ENCODE peak calls at places on chromosomes 16 and 17, in nine cellular contexts. One of them, this sample, is unnamed.

GRCh38 chr17:18033442-18034099 is 5.4 kb downstream of the ATPAF2 start:
- DNase-seq in cardiac fibroblast: peak; percentile 93
- DNase-seq in activated T-helper 1 cell treated with anti-CD3 and anti-CD28 coated beads, Interleukin-12 subunit alpha, Interleukin-12 subunit beta, Interleukin-2, Interleukin-4 antibody, amounts not matched to agents 30 ng/mL and 10 ng/mL and 1 ng/mL, durations not matched to agents 14 hours and 24 hours and 36 hours: peak; percentile 57
- DNase-seq in GM18507: no peak
- DNase-seq in substantia nigra: peak; percentile 14
- DNase-seq in AG10803: peak; percentile 87
- DNase-seq in naive thymus-derived CD8-positive, alpha-beta T cell: peak; percentile 28
- DNase-seq in DMS79: peak; percentile 21
- DNase-seq in HuH-7: peak; percentile 76
- DNase-seq in this sample: peak; percentile 80

GRCh38 chr17:47959825-47960655 is 2.4 kb upstream of the PRR15L start:
- DNase-seq in cardiac fibroblast: no peak
- DNase-seq in naive thymus-derived CD8-positive, alpha-beta T cell: no peak
- DNase-seq in AG10803: no peak
- DNase-seq in activated T-helper 1 cell treated with anti-CD3 and anti-CD28 coated beads, Interleukin-12 subunit alpha, Interleukin-12 subunit beta, Interleukin-2, Interleukin-4 antibody, amounts not matched to agents 30 ng/mL and 10 ng/mL and 1 ng/mL, durations not matched to agents 14 hours and 24 hours and 36 hours: no peak
- DNase-seq in substantia nigra: no peak
- DNase-seq in DMS79: peak; percentile 53
- DNase-seq in GM18507: no peak
- DNase-seq in HuH-7: no peak
- DNase-seq in this sample: no peak

GRCh38 chr17:27471321-27472269 is 15.3 kb downstream of the KSR1 start:
- DNase-seq in DMS79: no peak
- DNase-seq in cardiac fibroblast: peak; percentile 39
- DNase-seq in activated T-helper 1 cell treated with anti-CD3 and anti-CD28 coated beads, Interleukin-12 subunit alpha, Interleukin-12 subunit beta, Interleukin-2, Interleukin-4 antibody, amounts not matched to agents 30 ng/mL and 10 ng/mL and 1 ng/mL, durations not matched to agents 14 hours and 24 hours and 36 hours: peak; percentile 84
- DNase-seq in naive thymus-derived CD8-positive, alpha-beta T cell: no peak
- DNase-seq in GM18507: no peak
- DNase-seq in substantia nigra: no peak
- DNase-seq in HuH-7: no peak
- DNase-seq in AG10803: no peak
- DNase-seq in this sample: no peak

GRCh38 chr17:59607817-59608403 is 11.8 kb upstream of the CLTC start:
- DNase-seq in substantia nigra: no peak
- DNase-seq in cardiac fibroblast: peak; percentile 35
- DNase-seq in GM18507: no peak
- DNase-seq in naive thymus-derived CD8-positive, alpha-beta T cell: no peak
- DNase-seq in HuH-7: peak; percentile 8
- DNase-seq in DMS79: no peak
- DNase-seq in AG10803: no peak
- DNase-seq in activated T-helper 1 cell treated with anti-CD3 and anti-CD28 coated beads, Interleukin-12 subunit alpha, Interleukin-12 subunit beta, Interleukin-2, Interleukin-4 antibody, amounts not matched to agents 30 ng/mL and 10 ng/mL and 1 ng/mL, durations not matched to agents 14 hours and 24 hours and 36 hours: no peak
- DNase-seq in this sample: no peak

GRCh38 chr16:67636713-67637112 is 8.2 kb upstream of the CARMIL2 start:
- DNase-seq in substantia nigra: no peak
- DNase-seq in GM18507: no peak
- DNase-seq in activated T-helper 1 cell treated with anti-CD3 and anti-CD28 coated beads, Interleukin-12 subunit alpha, Interleukin-12 subunit beta, Interleukin-2, Interleukin-4 antibody, amounts not matched to agents 30 ng/mL and 10 ng/mL and 1 ng/mL, durations not matched to agents 14 hours and 24 hours and 36 hours: no peak
- DNase-seq in naive thymus-derived CD8-positive, alpha-beta T cell: no peak
- DNase-seq in cardiac fibroblast: no peak
- DNase-seq in DMS79: no peak
- DNase-seq in HuH-7: no peak
- DNase-seq in AG10803: no peak
- DNase-seq in this sample: no peak

GRCh38 chr16:83138976-83139690 is 512.4 kb downstream of the CDH13 start:
- DNase-seq in GM18507: no peak
- DNase-seq in activated T-helper 1 cell treated with anti-CD3 and anti-CD28 coated beads, Interleukin-12 subunit alpha, Interleukin-12 subunit beta, Interleukin-2, Interleukin-4 antibody, amounts not matched to agents 30 ng/mL and 10 ng/mL and 1 ng/mL, durations not matched to agents 14 hours and 24 hours and 36 hours: no peak
- DNase-seq in HuH-7: no peak
- DNase-seq in substantia nigra: no peak
- DNase-seq in DMS79: no peak
- DNase-seq in AG10803: peak; percentile 50
- DNase-seq in naive thymus-derived CD8-positive, alpha-beta T cell: no peak
- DNase-seq in cardiac fibroblast: no peak
- DNase-seq in this sample: no peak

GRCh38 chr17:4617590-4618356 is 23.7 kb downstream of the ALOX15 start:
- DNase-seq in naive thymus-derived CD8-positive, alpha-beta T cell: no peak
- DNase-seq in HuH-7: no peak
- DNase-seq in substantia nigra: no peak
- DNase-seq in cardiac fibroblast: no peak
- DNase-seq in activated T-helper 1 cell treated with anti-CD3 and anti-CD28 coated beads, Interleukin-12 subunit alpha, Interleukin-12 subunit beta, Interleukin-2, Interleukin-4 antibody, amounts not matched to agents 30 ng/mL and 10 ng/mL and 1 ng/mL, durations not matched to agents 14 hours and 24 hours and 36 hours: no peak
- DNase-seq in AG10803: no peak
- DNase-seq in DMS79: no peak
- DNase-seq in GM18507: no peak
- DNase-seq in this sample: no peak

GRCh38 chr17:78600181-78600651 is 23.0 kb upstream of the DNAH17 start:
- DNase-seq in DMS79: no peak
- DNase-seq in cardiac fibroblast: peak; percentile 61
- DNase-seq in AG10803: peak; percentile 37
- DNase-seq in substantia nigra: no peak
- DNase-seq in naive thymus-derived CD8-positive, alpha-beta T cell: no peak
- DNase-seq in activated T-helper 1 cell treated with anti-CD3 and anti-CD28 coated beads, Interleukin-12 subunit alpha, Interleukin-12 subunit beta, Interleukin-2, Interleukin-4 antibody, amounts not matched to agents 30 ng/mL and 10 ng/mL and 1 ng/mL, durations not matched to agents 14 hours and 24 hours and 36 hours: no peak
- DNase-seq in HuH-7: no peak
- DNase-seq in GM18507: no peak
- DNase-seq in this sample: no peak

GRCh38 chr17:4796550-4796915 is 569 bp downstream of the PSMB6 start:
- DNase-seq in DMS79: no peak
- DNase-seq in GM18507: no peak
- DNase-seq in activated T-helper 1 cell treated with anti-CD3 and anti-CD28 coated beads, Interleukin-12 subunit alpha, Interleukin-12 subunit beta, Interleukin-2, Interleukin-4 antibody, amounts not matched to agents 30 ng/mL and 10 ng/mL and 1 ng/mL, durations not matched to agents 14 hours and 24 hours and 36 hours: no peak
- DNase-seq in HuH-7: no peak
- DNase-seq in substantia nigra: no peak
- DNase-seq in cardiac fibroblast: peak; percentile 55
- DNase-seq in AG10803: peak; percentile 34
- DNase-seq in naive thymus-derived CD8-positive, alpha-beta T cell: no peak
- DNase-seq in this sample: no peak

GRCh38 chr17:62892069-62892675 is 73.9 kb upstream of the TANC2 start:
- DNase-seq in naive thymus-derived CD8-positive, alpha-beta T cell: no peak
- DNase-seq in cardiac fibroblast: peak; percentile 17
- DNase-seq in DMS79: no peak
- DNase-seq in substantia nigra: no peak
- DNase-seq in AG10803: no peak
- DNase-seq in activated T-helper 1 cell treated with anti-CD3 and anti-CD28 coated beads, Interleukin-12 subunit alpha, Interleukin-12 subunit beta, Interleukin-2, Interleukin-4 antibody, amounts not matched to agents 30 ng/mL and 10 ng/mL and 1 ng/mL, durations not matched to agents 14 hours and 24 hours and 36 hours: no peak
- DNase-seq in HuH-7: no peak
- DNase-seq in GM18507: no peak
- DNase-seq in this sample: no peak

GRCh38 chr17:29714146-29714545 is 91.4 kb upstream of the CORO6 start:
- DNase-seq in activated T-helper 1 cell treated with anti-CD3 and anti-CD28 coated beads, Interleukin-12 subunit alpha, Interleukin-12 subunit beta, Interleukin-2, Interleukin-4 antibody, amounts not matched to agents 30 ng/mL and 10 ng/mL and 1 ng/mL, durations not matched to agents 14 hours and 24 hours and 36 hours: no peak
- DNase-seq in AG10803: no peak
- DNase-seq in GM18507: no peak
- DNase-seq in DMS79: no peak
- DNase-seq in HuH-7: no peak
- DNase-seq in naive thymus-derived CD8-positive, alpha-beta T cell: no peak
- DNase-seq in cardiac fibroblast: no peak
- DNase-seq in substantia nigra: no peak
- DNase-seq in this sample: no peak

GRCh38 chr17:77371117-77371887 is 230.5 kb downstream of the SEC14L1 start:
- DNase-seq in HuH-7: no peak
- DNase-seq in cardiac fibroblast: no peak
- DNase-seq in AG10803: peak; percentile 87
- DNase-seq in naive thymus-derived CD8-positive, alpha-beta T cell: no peak
- DNase-seq in activated T-helper 1 cell treated with anti-CD3 and anti-CD28 coated beads, Interleukin-12 subunit alpha, Interleukin-12 subunit beta, Interleukin-2, Interleukin-4 antibody, amounts not matched to agents 30 ng/mL and 10 ng/mL and 1 ng/mL, durations not matched to agents 14 hours and 24 hours and 36 hours: no peak
- DNase-seq in DMS79: no peak
- DNase-seq in GM18507: no peak
- DNase-seq in substantia nigra: no peak
- DNase-seq in this sample: no peak

GRCh38 chr16:67445126-67445426 is 14.2 kb downstream of the HSD11B2 start:
- DNase-seq in activated T-helper 1 cell treated with anti-CD3 and anti-CD28 coated beads, Interleukin-12 subunit alpha, Interleukin-12 subunit beta, Interleukin-2, Interleukin-4 antibody, amounts not matched to agents 30 ng/mL and 10 ng/mL and 1 ng/mL, durations not matched to agents 14 hours and 24 hours and 36 hours: no peak
- DNase-seq in naive thymus-derived CD8-positive, alpha-beta T cell: no peak
- DNase-seq in substantia nigra: no peak
- DNase-seq in GM18507: no peak
- DNase-seq in cardiac fibroblast: no peak
- DNase-seq in DMS79: no peak
- DNase-seq in AG10803: no peak
- DNase-seq in HuH-7: no peak
- DNase-seq in this sample: no peak

GRCh38 chr16:55832788-55833583 is at the start of gene CES1:
- DNase-seq in substantia nigra: no peak
- DNase-seq in naive thymus-derived CD8-positive, alpha-beta T cell: no peak
- DNase-seq in HuH-7: peak; percentile 56
- DNase-seq in AG10803: no peak
- DNase-seq in cardiac fibroblast: no peak
- DNase-seq in DMS79: no peak
- DNase-seq in activated T-helper 1 cell treated with anti-CD3 and anti-CD28 coated beads, Interleukin-12 subunit alpha, Interleukin-12 subunit beta, Interleukin-2, Interleukin-4 antibody, amounts not matched to agents 30 ng/mL and 10 ng/mL and 1 ng/mL, durations not matched to agents 14 hours and 24 hours and 36 hours: no peak
- DNase-seq in GM18507: no peak
- DNase-seq in this sample: peak; percentile 92

GRCh38 chr17:13600475-13601316 is 1.0 kb downstream of the HS3ST3A1 start:
- DNase-seq in substantia nigra: no peak
- DNase-seq in naive thymus-derived CD8-positive, alpha-beta T cell: no peak
- DNase-seq in HuH-7: peak; percentile 28
- DNase-seq in cardiac fibroblast: no peak
- DNase-seq in DMS79: no peak
- DNase-seq in GM18507: no peak
- DNase-seq in AG10803: peak; percentile 50
- DNase-seq in activated T-helper 1 cell treated with anti-CD3 and anti-CD28 coated beads, Interleukin-12 subunit alpha, Interleukin-12 subunit beta, Interleukin-2, Interleukin-4 antibody, amounts not matched to agents 30 ng/mL and 10 ng/mL and 1 ng/mL, durations not matched to agents 14 hours and 24 hours and 36 hours: no peak
- DNase-seq in this sample: no peak

GRCh38 chr17:10768766-10769383 is 35.0 kb downstream of the TMEM238L start:
- DNase-seq in GM18507: no peak
- DNase-seq in activated T-helper 1 cell treated with anti-CD3 and anti-CD28 coated beads, Interleukin-12 subunit alpha, Interleukin-12 subunit beta, Interleukin-2, Interleukin-4 antibody, amounts not matched to agents 30 ng/mL and 10 ng/mL and 1 ng/mL, durations not matched to agents 14 hours and 24 hours and 36 hours: no peak
- DNase-seq in HuH-7: no peak
- DNase-seq in AG10803: peak; percentile 3
- DNase-seq in DMS79: no peak
- DNase-seq in substantia nigra: peak; percentile 13
- DNase-seq in naive thymus-derived CD8-positive, alpha-beta T cell: no peak
- DNase-seq in cardiac fibroblast: no peak
- DNase-seq in this sample: peak; percentile 65

GRCh38 chr17:21019976-21020575 is 22.7 kb downstream of the USP22 start:
- DNase-seq in naive thymus-derived CD8-positive, alpha-beta T cell: no peak
- DNase-seq in AG10803: peak; percentile 41
- DNase-seq in substantia nigra: peak; percentile 43
- DNase-seq in HuH-7: no peak
- DNase-seq in activated T-helper 1 cell treated with anti-CD3 and anti-CD28 coated beads, Interleukin-12 subunit alpha, Interleukin-12 subunit beta, Interleukin-2, Interleukin-4 antibody, amounts not matched to agents 30 ng/mL and 10 ng/mL and 1 ng/mL, durations not matched to agents 14 hours and 24 hours and 36 hours: no peak
- DNase-seq in DMS79: no peak
- DNase-seq in GM18507: no peak
- DNase-seq in cardiac fibroblast: peak; percentile 59
- DNase-seq in this sample: no peak

GRCh38 chr17:4480929-4481898 is 17.5 kb upstream of the SPNS2 start:
- DNase-seq in substantia nigra: no peak
- DNase-seq in HuH-7: no peak
- DNase-seq in DMS79: no peak
- DNase-seq in GM18507: peak; percentile 54
- DNase-seq in activated T-helper 1 cell treated with anti-CD3 and anti-CD28 coated beads, Interleukin-12 subunit alpha, Interleukin-12 subunit beta, Interleukin-2, Interleukin-4 antibody, amounts not matched to agents 30 ng/mL and 10 ng/mL and 1 ng/mL, durations not matched to agents 14 hours and 24 hours and 36 hours: peak; percentile 43
- DNase-seq in AG10803: no peak
- DNase-seq in naive thymus-derived CD8-positive, alpha-beta T cell: no peak
- DNase-seq in cardiac fibroblast: no peak
- DNase-seq in this sample: no peak

GRCh38 chr17:72165202-72165972 is 44.6 kb downstream of the SOX9 start:
- DNase-seq in naive thymus-derived CD8-positive, alpha-beta T cell: no peak
- DNase-seq in cardiac fibroblast: no peak
- DNase-seq in DMS79: no peak
- DNase-seq in GM18507: no peak
- DNase-seq in substantia nigra: no peak
- DNase-seq in HuH-7: no peak
- DNase-seq in activated T-helper 1 cell treated with anti-CD3 and anti-CD28 coated beads, Interleukin-12 subunit alpha, Interleukin-12 subunit beta, Interleukin-2, Interleukin-4 antibody, amounts not matched to agents 30 ng/mL and 10 ng/mL and 1 ng/mL, durations not matched to agents 14 hours and 24 hours and 36 hours: no peak
- DNase-seq in AG10803: no peak
- DNase-seq in this sample: no peak

GRCh38 chr16:35734728-35735402 is 2275.5 kb downstream of the TP53TG3F start:
- DNase-seq in substantia nigra: no peak
- DNase-seq in activated T-helper 1 cell treated with anti-CD3 and anti-CD28 coated beads, Interleukin-12 subunit alpha, Interleukin-12 subunit beta, Interleukin-2, Interleukin-4 antibody, amounts not matched to agents 30 ng/mL and 10 ng/mL and 1 ng/mL, durations not matched to agents 14 hours and 24 hours and 36 hours: no peak
- DNase-seq in DMS79: no peak
- DNase-seq in GM18507: no peak
- DNase-seq in cardiac fibroblast: no peak
- DNase-seq in AG10803: no peak
- DNase-seq in HuH-7: no peak
- DNase-seq in naive thymus-derived CD8-positive, alpha-beta T cell: no peak
- DNase-seq in this sample: no peak

GRCh38 chr17:19369107-19369778 is 6.7 kb upstream of the B9D1 start:
- DNase-seq in GM18507: no peak
- DNase-seq in HuH-7: no peak
- DNase-seq in AG10803: no peak
- DNase-seq in naive thymus-derived CD8-positive, alpha-beta T cell: no peak
- DNase-seq in DMS79: no peak
- DNase-seq in substantia nigra: no peak
- DNase-seq in activated T-helper 1 cell treated with anti-CD3 and anti-CD28 coated beads, Interleukin-12 subunit alpha, Interleukin-12 subunit beta, Interleukin-2, Interleukin-4 antibody, amounts not matched to agents 30 ng/mL and 10 ng/mL and 1 ng/mL, durations not matched to agents 14 hours and 24 hours and 36 hours: no peak
- DNase-seq in cardiac fibroblast: no peak
- DNase-seq in this sample: no peak

GRCh38 chr17:79154446-79154845 is 79.8 kb downstream of the ENGASE start:
- DNase-seq in activated T-helper 1 cell treated with anti-CD3 and anti-CD28 coated beads, Interleukin-12 subunit alpha, Interleukin-12 subunit beta, Interleukin-2, Interleukin-4 antibody, amounts not matched to agents 30 ng/mL and 10 ng/mL and 1 ng/mL, durations not matched to agents 14 hours and 24 hours and 36 hours: no peak
- DNase-seq in AG10803: no peak
- DNase-seq in GM18507: no peak
- DNase-seq in cardiac fibroblast: no peak
- DNase-seq in DMS79: no peak
- DNase-seq in HuH-7: no peak
- DNase-seq in substantia nigra: peak; percentile 11
- DNase-seq in naive thymus-derived CD8-positive, alpha-beta T cell: no peak
- DNase-seq in this sample: no peak

GRCh38 chr17:33371377-33371776 is 78.3 kb upstream of the ASIC2 start:
- DNase-seq in AG10803: no peak
- DNase-seq in cardiac fibroblast: no peak
- DNase-seq in activated T-helper 1 cell treated with anti-CD3 and anti-CD28 coated beads, Interleukin-12 subunit alpha, Interleukin-12 subunit beta, Interleukin-2, Interleukin-4 antibody, amounts not matched to agents 30 ng/mL and 10 ng/mL and 1 ng/mL, durations not matched to agents 14 hours and 24 hours and 36 hours: no peak
- DNase-seq in DMS79: no peak
- DNase-seq in substantia nigra: no peak
- DNase-seq in HuH-7: no peak
- DNase-seq in naive thymus-derived CD8-positive, alpha-beta T cell: no peak
- DNase-seq in GM18507: no peak
- DNase-seq in this sample: no peak

GRCh38 chr16:10597184-10597583 is 16.8 kb upstream of the EMP2 start:
- DNase-seq in AG10803: no peak
- DNase-seq in DMS79: no peak
- DNase-seq in activated T-helper 1 cell treated with anti-CD3 and anti-CD28 coated beads, Interleukin-12 subunit alpha, Interleukin-12 subunit beta, Interleukin-2, Interleukin-4 antibody, amounts not matched to agents 30 ng/mL and 10 ng/mL and 1 ng/mL, durations not matched to agents 14 hours and 24 hours and 36 hours: no peak
- DNase-seq in naive thymus-derived CD8-positive, alpha-beta T cell: no peak
- DNase-seq in GM18507: no peak
- DNase-seq in substantia nigra: no peak
- DNase-seq in cardiac fibroblast: no peak
- DNase-seq in HuH-7: no peak
- DNase-seq in this sample: no peak

GRCh38 chr16:7321661-7322060 is 11.0 kb upstream of the RBFOX1 start:
- DNase-seq in HuH-7: no peak
- DNase-seq in DMS79: no peak
- DNase-seq in substantia nigra: no peak
- DNase-seq in activated T-helper 1 cell treated with anti-CD3 and anti-CD28 coated beads, Interleukin-12 subunit alpha, Interleukin-12 subunit beta, Interleukin-2, Interleukin-4 antibody, amounts not matched to agents 30 ng/mL and 10 ng/mL and 1 ng/mL, durations not matched to agents 14 hours and 24 hours and 36 hours: no peak
- DNase-seq in cardiac fibroblast: no peak
- DNase-seq in GM18507: no peak
- DNase-seq in AG10803: no peak
- DNase-seq in naive thymus-derived CD8-positive, alpha-beta T cell: no peak
- DNase-seq in this sample: no peak

GRCh38 chr17:66661411-66661843 is 173.5 kb upstream of the CACNG5 start:
- DNase-seq in HuH-7: no peak
- DNase-seq in activated T-helper 1 cell treated with anti-CD3 and anti-CD28 coated beads, Interleukin-12 subunit alpha, Interleukin-12 subunit beta, Interleukin-2, Interleukin-4 antibody, amounts not matched to agents 30 ng/mL and 10 ng/mL and 1 ng/mL, durations not matched to agents 14 hours and 24 hours and 36 hours: no peak
- DNase-seq in GM18507: no peak
- DNase-seq in cardiac fibroblast: peak; percentile 81
- DNase-seq in DMS79: peak; percentile 78
- DNase-seq in substantia nigra: no peak
- DNase-seq in naive thymus-derived CD8-positive, alpha-beta T cell: no peak
- DNase-seq in AG10803: peak; percentile 11
- DNase-seq in this sample: no peak

GRCh38 chr17:22464041-22464440 is 771.7 kb downstream of the KCNJ18 start:
- DNase-seq in AG10803: no peak
- DNase-seq in GM18507: no peak
- DNase-seq in naive thymus-derived CD8-positive, alpha-beta T cell: no peak
- DNase-seq in activated T-helper 1 cell treated with anti-CD3 and anti-CD28 coated beads, Interleukin-12 subunit alpha, Interleukin-12 subunit beta, Interleukin-2, Interleukin-4 antibody, amounts not matched to agents 30 ng/mL and 10 ng/mL and 1 ng/mL, durations not matched to agents 14 hours and 24 hours and 36 hours: no peak
- DNase-seq in substantia nigra: no peak
- DNase-seq in cardiac fibroblast: no peak
- DNase-seq in HuH-7: no peak
- DNase-seq in DMS79: no peak
- DNase-seq in this sample: no peak

GRCh38 chr16:48500981-48501380 is 109.0 kb downstream of the N4BP1 start:
- DNase-seq in substantia nigra: no peak
- DNase-seq in HuH-7: no peak
- DNase-seq in AG10803: no peak
- DNase-seq in naive thymus-derived CD8-positive, alpha-beta T cell: no peak
- DNase-seq in cardiac fibroblast: no peak
- DNase-seq in DMS79: no peak
- DNase-seq in activated T-helper 1 cell treated with anti-CD3 and anti-CD28 coated beads, Interleukin-12 subunit alpha, Interleukin-12 subunit beta, Interleukin-2, Interleukin-4 antibody, amounts not matched to agents 30 ng/mL and 10 ng/mL and 1 ng/mL, durations not matched to agents 14 hours and 24 hours and 36 hours: no peak
- DNase-seq in GM18507: no peak
- DNase-seq in this sample: no peak

This sample was measured in lower leg skin.